ENCODE peak calls at places on chromosomes 6 and 20, in seven cellular contexts. X is left lung, E is stomach, P is GM10248, T is astrocyte, M is neural progenitor cell, O is left ventricle myocardium inferior. D is an unnamed sample.

GRCh38 chr6:129517288-129517687 is 192.7 kb downstream of the ARHGAP18 start:
- DNase-seq in E (no peak), M (no peak), T (no peak), X (no peak), P (no peak), O (no peak), D (no peak)

GRCh38 chr6:3663081-3663480 is 88.4 kb downstream of the PXDC1 start:
- DNase-seq in P (no peak), O (no peak), M (no peak), T (no peak), X (no peak), E (no peak), D (no peak)

GRCh38 chr6:36229223-36229622 is 32.7 kb downstream of the BRPF3 start:
- DNase-seq in T (no peak), O (no peak), X (no peak), P (no peak), E (no peak), M (no peak), D (no peak)

GRCh38 chr6:52759085-52759484 is 4.2 kb downstream of the GSTA2 start:
- DNase-seq in E (no peak), P (no peak), M (no peak), X (no peak), T (peak), O (no peak), D (no peak)

GRCh38 chr20:4560667-4561066 is 161.0 kb upstream of the PRND start:
- DNase-seq in X (no peak), M (no peak), O (no peak), E (no peak), T (no peak), P (no peak), D (no peak)

GRCh38 chr6:157456524-157456829 is 75.5 kb downstream of the ZDHHC14 start:
- DNase-seq in X (no peak), P (peak), T (no peak), O (no peak), M (no peak), E (no peak), D (no peak)

GRCh38 chr6:125094563-125094962 is 59.0 kb upstream of the TPD52L1 start:
- DNase-seq in E (no peak), M (no peak), T (peak), P (no peak), X (no peak), O (no peak), D (no peak)

GRCh38 chr6:55239099-55239498 is 64.8 kb downstream of the HCRTR2 start:
- DNase-seq in T (peak), M (no peak), E (no peak), X (no peak), O (no peak), P (no peak), D (no peak)

GRCh38 chr6:159126590-159126989 is 42.6 kb upstream of the FNDC1 start:
- DNase-seq in P (no peak), M (no peak), X (no peak), T (no peak), E (no peak), O (peak), D (no peak)

GRCh38 chr6:13813011-13813410 is 1.3 kb downstream of the MCUR1 start:
- DNase-seq in O (no peak), M (no peak), E (no peak), P (no peak), X (no peak), T (no peak), D (no peak)

GRCh38 chr20:18496042-18496441 is 983 bp downstream of the RBBP9 start:
- DNase-seq in T (peak), P (no peak), X (no peak), M (peak), O (no peak), E (no peak), D (no peak)

GRCh38 chr6:144283781-144284473 is 1.2 kb upstream of the UTRN start:
- DNase-seq in E (no peak), M (no peak), P (no peak), O (no peak), X (no peak), T (peak), D (no peak)
- TF ChIP-seq CTCF in E (no peak), M (no peak), P (no peak), O (no peak), X (no peak), T (peak), D (peak)

GRCh38 chr6:113909224-113909856 is 52.2 kb downstream of the MARCKS start:
- DNase-seq in E (no peak), T (peak), M (peak), P (peak), O (no peak), X (no peak), D (no peak)
- TF ChIP-seq CTCF in E (peak), T (peak), M (peak), P (peak), O (peak), X (peak), D (peak)

DNA sequence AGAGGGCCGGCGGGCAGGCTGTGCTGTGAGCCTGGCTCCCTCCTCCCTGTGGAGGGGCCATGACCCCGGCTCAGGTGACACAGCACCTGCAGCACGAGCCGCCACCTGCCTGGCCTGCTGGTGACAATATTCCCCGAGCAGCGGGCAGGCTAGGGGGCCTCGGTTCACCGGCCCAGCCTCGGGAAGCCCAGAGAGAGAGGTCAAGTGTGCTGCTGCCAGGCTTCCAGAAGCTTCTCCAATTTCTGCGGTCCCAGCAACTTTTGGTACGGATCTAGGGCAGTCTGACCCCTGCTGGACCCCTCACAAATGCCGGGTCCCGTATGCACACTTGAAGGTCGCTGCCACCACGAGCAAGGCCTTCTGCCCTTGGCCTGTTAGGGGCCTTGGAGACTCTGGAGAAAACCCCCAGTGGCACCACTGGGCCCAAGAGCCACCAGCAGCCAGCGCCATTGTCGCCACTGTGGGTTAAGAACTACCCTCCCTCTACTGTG is 38.6 kb upstream of the NOL4L start:
- DNase-seq in O (no peak), P (no peak), M (no peak), T (no peak), E (peak), X (no peak), D (peak)
- TF ChIP-seq CTCF in O (no peak), P (no peak), M (peak), T (no peak), E (no peak), X (no peak), D (peak)

DNA sequence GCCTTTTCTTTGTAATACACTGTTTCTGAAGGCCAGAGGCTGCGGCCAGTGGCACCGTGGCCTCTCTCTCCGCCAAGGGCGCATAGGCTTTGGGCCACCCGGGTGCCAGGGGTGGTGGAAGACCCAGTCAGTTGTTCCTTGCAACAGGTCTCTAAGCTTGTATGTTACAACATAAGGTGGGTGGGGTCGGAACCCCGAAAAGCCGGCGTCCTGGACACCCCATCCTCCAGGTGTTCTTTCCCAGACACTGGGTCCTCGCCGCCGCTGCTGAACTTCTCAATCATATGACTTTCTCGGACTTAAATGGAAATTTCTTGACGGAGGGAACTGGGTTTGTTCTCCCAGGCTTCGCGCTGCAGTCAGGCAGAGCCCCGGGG is 1.0 kb upstream of the KCNQ5 start:
- DNase-seq in E (no peak), T (no peak), X (peak), O (no peak), P (peak), M (peak), D (no peak)
- TF ChIP-seq CTCF in E (no peak), T (no peak), X (no peak), O (no peak), P (no peak), M (no peak), D (no peak)

GRCh38 chr6:63764318-63764916 is 128.8 kb downstream of the PHF3 start:
- DNase-seq in P (no peak), X (no peak), O (no peak), E (no peak), M (peak), T (peak), D (no peak)

GRCh38 chr6:63760199-63760598 is 124.6 kb downstream of the PHF3 start:
- DNase-seq in X (no peak), M (no peak), T (no peak), E (no peak), P (no peak), O (no peak), D (no peak)

GRCh38 chr6:63757826-63758225 is 122.2 kb downstream of the PHF3 start:
- DNase-seq in P (no peak), T (no peak), O (no peak), E (no peak), M (no peak), X (no peak), D (no peak)

GRCh38 chr6:63759605-63760004 is 124.0 kb downstream of the PHF3 start:
- DNase-seq in T (peak), P (no peak), E (no peak), O (no peak), M (no peak), X (no peak), D (no peak)
- TF ChIP-seq CTCF in T (no peak), P (no peak), E (no peak), O (no peak), M (no peak), X (no peak), D (no peak)

DNA sequence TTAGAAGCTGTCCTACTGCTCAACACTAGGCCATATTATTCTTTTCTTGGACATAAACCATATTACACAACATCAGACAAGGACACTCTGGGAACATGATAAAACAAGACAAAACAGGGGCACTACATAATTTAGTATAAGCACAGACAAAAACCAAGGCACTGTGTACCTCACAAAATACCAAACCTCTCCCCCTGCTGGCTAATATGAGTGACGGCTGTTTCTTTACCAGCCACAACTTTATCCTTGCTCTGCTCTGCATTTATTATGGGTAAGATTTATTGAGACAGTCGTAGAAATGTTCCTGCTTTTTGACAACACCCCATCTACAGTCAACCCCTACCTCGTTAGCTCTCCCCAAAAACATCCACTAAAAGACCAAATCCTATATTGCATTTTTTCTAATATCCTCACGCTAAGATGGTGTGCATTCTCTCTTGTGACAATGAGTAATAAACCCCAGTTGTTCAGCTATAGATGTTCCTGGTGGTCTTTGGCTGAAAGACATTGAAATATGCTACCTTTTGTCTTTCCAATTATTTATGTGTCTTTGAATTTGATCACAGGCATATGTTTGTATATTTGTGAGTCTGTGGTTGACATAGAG is 23.8 kb upstream of the POLR1H start:
- DNase-seq in M (peak), P (peak), O (no peak), T (no peak), E (no peak), X (no peak), D (no peak)
- TF ChIP-seq CTCF in M (peak), P (peak), O (peak), T (peak), E (peak), X (no peak), D (peak)

GRCh38 chr6:1015819-1016218 is 296.1 kb upstream of the FOXQ1 start:
- DNase-seq in T (no peak), O (no peak), P (no peak), M (peak), X (no peak), E (no peak), D (no peak)
- TF ChIP-seq CTCF in T (no peak), O (no peak), P (no peak), M (peak), X (no peak), E (no peak), D (peak)

GRCh38 chr6:155317186-155317585 is 2.9 kb upstream of the TFB1M start:
- DNase-seq in P (no peak), E (no peak), M (no peak), O (no peak), X (no peak), T (no peak), D (no peak)
- TF ChIP-seq CTCF in P (no peak), E (no peak), M (peak), O (peak), X (no peak), T (peak), D (no peak)

GRCh38 chr20:23666189-23666588 is 22.6 kb downstream of the CST4 start:
- DNase-seq in M (no peak), X (no peak), E (no peak), O (no peak), T (no peak), P (no peak), D (no peak)
- TF ChIP-seq CTCF in M (peak), X (no peak), E (no peak), O (no peak), T (no peak), P (no peak), D (no peak)

GRCh38 chr6:97497713-97498331 is 214.8 kb upstream of the MMS22L start:
- DNase-seq in P (peak), X (peak), M (peak), O (peak), E (peak), T (peak), D (peak)
- TF ChIP-seq CTCF in P (peak), X (peak), M (peak), O (peak), E (peak), T (peak), D (peak)

D was measured in progenitor cell of endocrine pancreas.